ENCODE peak calls at places on chromosomes 4 and X, in five cellular contexts. W is right cardiac atrium; B is retina; Q is stimulated activated CD8-positive, alpha-beta memory T cell treated with anti-CD3 and anti-CD28 coated beads, Interleukin-15, amount 100 ng/mL, for 4 hours; S is neural crest cell. N is an unnamed sample.

GRCh38 chr4:139950568-139950967 is 203.4 kb downstream of the MAML3 start:
- DNase-seq in W (no peak), B (no peak), Q (no peak), S (no peak), N (no peak)

GRCh38 chrX:129845616-129846190 is 2.0 kb upstream of the ZDHHC9 start:
- DNase-seq in W (no peak), B (no peak), Q (no peak), S (no peak), N (no peak)

GRCh38 chrX:49155243-49155899 is 7.2 kb upstream of the MAGIX start:
- DNase-seq in W (no peak), B (peak), Q (no peak), S (peak), N (no peak)

GRCh38 chr4:158500054-158500453 is 21.6 kb upstream of the RXFP1 start:
- DNase-seq in W (no peak), B (no peak), Q (no peak), S (no peak), N (no peak)

GRCh38 chrX:93259029-93259428 is 414.3 kb downstream of the NAP1L3 start:
- DNase-seq in W (no peak), B (no peak), Q (no peak), S (no peak), N (no peak)

GRCh38 chr4:2929469-2929868 is 33.7 kb downstream of the NOP14 start:
- DNase-seq in W (no peak), B (no peak), Q (no peak), S (no peak), N (no peak)

GRCh38 chr4:10386044-10386443 is 71.2 kb downstream of the ZNF518B start:
- DNase-seq in W (no peak), B (no peak), Q (no peak), S (no peak), N (no peak)

GRCh38 chr4:165079476-165079875 is 25.8 kb downstream of the TRIM75 start:
- DNase-seq in W (peak), B (no peak), Q (no peak), S (no peak), N (peak)

GRCh38 chr4:138030375-138030774 is 211.8 kb downstream of the SLC7A11 start:
- DNase-seq in W (no peak), B (no peak), Q (no peak), S (no peak), N (no peak)

GRCh38 chrX:79511799-79512198 is 144.7 kb upstream of the ITM2A start:
- DNase-seq in W (no peak), B (no peak), Q (no peak), S (no peak), N (no peak)

GRCh38 chrX:115493015-115493414 is 68.0 kb upstream of the PLS3 start:
- DNase-seq in W (no peak), B (no peak), Q (no peak), S (no peak), N (no peak)

N was measured in heart left ventricle.